ENCODE peak calls at places on chromosome 20, in four cellular contexts. One of them, this sample, is unnamed.

GRCh38 chr20:57258055-57258454 is 8.4 kb downstream of the BMP7 start:
- DNase-seq in left cardiac atrium: no peak
- DNase-seq in cortex of kidney: no peak
- DNase-seq in astrocyte of the hippocampus: no peak
- DNase-seq in this sample: no peak

GRCh38 chr20:60052322-60052721 is 94.1 kb downstream of the CDH26 start:
- DNase-seq in left cardiac atrium: no peak
- DNase-seq in astrocyte of the hippocampus: no peak
- DNase-seq in cortex of kidney: no peak
- DNase-seq in this sample: no peak

GRCh38 chr20:61926796-61927192 is 138.9 kb downstream of the TAF4 start:
- DNase-seq in astrocyte of the hippocampus: no peak
- DNase-seq in left cardiac atrium: no peak
- DNase-seq in cortex of kidney: no peak
- DNase-seq in this sample: peak

GRCh38 chr20:35616465-35617396 is 1.1 kb downstream of the SPAG4 start:
- DNase-seq in astrocyte of the hippocampus: peak
- DNase-seq in left cardiac atrium: peak
- DNase-seq in cortex of kidney: no peak
- DNase-seq in this sample: peak

GRCh38 chr20:46211331-46211722 is 93.2 kb downstream of the CD40 start:
- DNase-seq in astrocyte of the hippocampus: no peak
- DNase-seq in cortex of kidney: no peak
- DNase-seq in left cardiac atrium: no peak
- DNase-seq in this sample: no peak

GRCh38 chr20:48750941-48751620 is 76.7 kb downstream of the PREX1 start:
- DNase-seq in astrocyte of the hippocampus: peak
- DNase-seq in cortex of kidney: no peak
- DNase-seq in left cardiac atrium: peak
- DNase-seq in this sample: peak

GRCh38 chr20:39103732-39104131 is 141.6 kb downstream of the DHX35 start:
- DNase-seq in astrocyte of the hippocampus: peak
- DNase-seq in cortex of kidney: no peak
- DNase-seq in left cardiac atrium: no peak
- DNase-seq in this sample: no peak

GRCh38 chr20:10812738-10813327 is 139.0 kb upstream of the JAG1 start:
- DNase-seq in left cardiac atrium: no peak
- DNase-seq in cortex of kidney: no peak
- DNase-seq in astrocyte of the hippocampus: no peak
- DNase-seq in this sample: no peak

GRCh38 chr20:25148181-25148981 is 47.1 kb upstream of the ENTPD6 start:
- DNase-seq in left cardiac atrium: peak
- DNase-seq in cortex of kidney: no peak
- DNase-seq in astrocyte of the hippocampus: peak
- DNase-seq in this sample: peak

GRCh38 chr20:40416274-40416673 is 272.8 kb downstream of the MAFB start:
- DNase-seq in cortex of kidney: no peak
- DNase-seq in astrocyte of the hippocampus: no peak
- DNase-seq in left cardiac atrium: no peak
- DNase-seq in this sample: no peak

GRCh38 chr20:22438926-22439325 is 145.4 kb downstream of the FOXA2 start:
- DNase-seq in astrocyte of the hippocampus: no peak
- DNase-seq in cortex of kidney: no peak
- DNase-seq in left cardiac atrium: no peak
- DNase-seq in this sample: no peak

GRCh38 chr20:11585752-11586352 is 331.8 kb upstream of the BTBD3 start:
- DNase-seq in left cardiac atrium: no peak
- DNase-seq in astrocyte of the hippocampus: peak
- DNase-seq in cortex of kidney: no peak
- DNase-seq in this sample: no peak

GRCh38 chr20:14622796-14623195 is 285.4 kb upstream of the FLRT3 start:
- DNase-seq in astrocyte of the hippocampus: peak
- DNase-seq in cortex of kidney: no peak
- DNase-seq in left cardiac atrium: peak
- DNase-seq in this sample: no peak

GRCh38 chr20:10673176-10673830 is 496 bp downstream of the JAG1 start:
- DNase-seq in cortex of kidney: no peak
- DNase-seq in astrocyte of the hippocampus: peak
- DNase-seq in left cardiac atrium: peak
- DNase-seq in this sample: peak

GRCh38 chr20:34544109-34544793 is 14.3 kb upstream of the MAP1LC3A start:
- DNase-seq in cortex of kidney: no peak
- DNase-seq in left cardiac atrium: no peak
- DNase-seq in astrocyte of the hippocampus: no peak
- DNase-seq in this sample: no peak

GRCh38 chr20:47319517-47320252 is 36.8 kb downstream of the ZMYND8 start:
- DNase-seq in left cardiac atrium: peak
- DNase-seq in cortex of kidney: no peak
- DNase-seq in astrocyte of the hippocampus: peak
- DNase-seq in this sample: no peak

GRCh38 chr20:10430000-10430466 is 4.0 kb downstream of the MKKS start:
- DNase-seq in astrocyte of the hippocampus: no peak
- DNase-seq in left cardiac atrium: no peak
- DNase-seq in cortex of kidney: no peak
- DNase-seq in this sample: no peak

GRCh38 chr20:35326732-35327073 is 34.5 kb upstream of the FAM83C start:
- DNase-seq in astrocyte of the hippocampus: no peak
- DNase-seq in cortex of kidney: no peak
- DNase-seq in left cardiac atrium: no peak
- DNase-seq in this sample: no peak

GRCh38 chr20:41363601-41364000 is 3.0 kb downstream of the EMILIN3 start:
- DNase-seq in cortex of kidney: no peak
- DNase-seq in left cardiac atrium: no peak
- DNase-seq in astrocyte of the hippocampus: no peak
- DNase-seq in this sample: no peak

GRCh38 chr20:50728981-50729874 is 2.2 kb upstream of the PARD6B start:
- DNase-seq in left cardiac atrium: no peak
- DNase-seq in astrocyte of the hippocampus: no peak
- DNase-seq in cortex of kidney: no peak
- DNase-seq in this sample: peak

GRCh38 chr20:23517719-23518118 is 26.8 kb downstream of the CST8 start:
- DNase-seq in left cardiac atrium: no peak
- DNase-seq in cortex of kidney: no peak
- DNase-seq in astrocyte of the hippocampus: no peak
- DNase-seq in this sample: no peak

GRCh38 chr20:39069976-39070375 is 107.8 kb downstream of the DHX35 start:
- DNase-seq in astrocyte of the hippocampus: no peak
- DNase-seq in left cardiac atrium: no peak
- DNase-seq in cortex of kidney: no peak
- DNase-seq in this sample: no peak

GRCh38 chr20:1718604-1719384 is 61.2 kb upstream of the SIRPG start:
- DNase-seq in astrocyte of the hippocampus: no peak
- DNase-seq in cortex of kidney: no peak
- DNase-seq in left cardiac atrium: peak
- DNase-seq in this sample: peak

GRCh38 chr20:56343861-56344381 is 14.9 kb upstream of the FAM210B start:
- DNase-seq in astrocyte of the hippocampus: peak
- DNase-seq in left cardiac atrium: peak
- DNase-seq in cortex of kidney: no peak
- DNase-seq in this sample: peak

GRCh38 chr20:20014659-20015058 is 2.5 kb upstream of the NAA20 start:
- DNase-seq in cortex of kidney: no peak
- DNase-seq in left cardiac atrium: peak
- DNase-seq in astrocyte of the hippocampus: no peak
- DNase-seq in this sample: no peak

GRCh38 chr20:47921306-47922279 is 136.3 kb upstream of the SULF2 start:
- DNase-seq in left cardiac atrium: no peak
- DNase-seq in astrocyte of the hippocampus: no peak
- DNase-seq in cortex of kidney: no peak
- DNase-seq in this sample: no peak

GRCh38 chr20:2208897-2209296 is 86.9 kb upstream of the TGM3 start:
- DNase-seq in left cardiac atrium: no peak
- DNase-seq in cortex of kidney: no peak
- DNase-seq in astrocyte of the hippocampus: no peak
- DNase-seq in this sample: no peak

GRCh38 chr20:36431604-36432003 is 109.7 kb upstream of the MYL9 start:
- DNase-seq in left cardiac atrium: no peak
- DNase-seq in astrocyte of the hippocampus: no peak
- DNase-seq in cortex of kidney: no peak
- DNase-seq in this sample: no peak

GRCh38 chr20:8242827-8243764 is 111.0 kb downstream of the PLCB1 start:
- DNase-seq in cortex of kidney: no peak
- DNase-seq in left cardiac atrium: no peak
- DNase-seq in astrocyte of the hippocampus: no peak
- DNase-seq in this sample: no peak

GRCh38 chr20:1468117-1468624 is 1.5 kb upstream of the NSFL1C start:
- DNase-seq in astrocyte of the hippocampus: no peak
- DNase-seq in left cardiac atrium: no peak
- DNase-seq in cortex of kidney: no peak
- DNase-seq in this sample: no peak

GRCh38 chr20:43409041-43409913 is 48.4 kb upstream of the SRSF6 start:
- DNase-seq in astrocyte of the hippocampus: peak
- DNase-seq in left cardiac atrium: no peak
- DNase-seq in cortex of kidney: no peak
- DNase-seq in this sample: no peak

GRCh38 chr20:57462781-57463180 is 62.2 kb downstream of the CTCFL start:
- DNase-seq in left cardiac atrium: no peak
- DNase-seq in astrocyte of the hippocampus: no peak
- DNase-seq in cortex of kidney: no peak
- DNase-seq in this sample: no peak

GRCh38 chr20:56924976-56925695 is 296.0 kb downstream of the TFAP2C start:
- DNase-seq in left cardiac atrium: no peak
- DNase-seq in astrocyte of the hippocampus: peak
- DNase-seq in cortex of kidney: no peak
- DNase-seq in this sample: no peak

GRCh38 chr20:61520761-61521460 is 268.9 kb downstream of the CDH4 start:
- DNase-seq in left cardiac atrium: no peak
- DNase-seq in astrocyte of the hippocampus: peak
- DNase-seq in cortex of kidney: no peak
- DNase-seq in this sample: peak

GRCh38 chr20:17868146-17868545 is 100.4 kb downstream of the SNX5 start:
- DNase-seq in cortex of kidney: no peak
- DNase-seq in left cardiac atrium: no peak
- DNase-seq in astrocyte of the hippocampus: no peak
- DNase-seq in this sample: no peak

GRCh38 chr20:43322851-43323250 is 133.1 kb upstream of the PTPRT start:
- DNase-seq in cortex of kidney: no peak
- DNase-seq in astrocyte of the hippocampus: peak
- DNase-seq in left cardiac atrium: no peak
- DNase-seq in this sample: no peak